ENCODE peak calls at places on chromosomes 16 and 17, in ten cellular contexts. Y, Z, R, I, U, J, F, D, Q and W are unnamed samples.

GRCh38 chr17:45138911-45139532 is 3.5 kb downstream of the ACBD4 start:
- DNase-seq in Y (no peak), Z (no peak), R (no peak), I (no peak), U (no peak), J (no peak), F (no peak), D (no peak), Q (no peak), W (no peak)

GRCh38 chr16:67277999-67278772 is 1.1 kb upstream of the PLEKHG4 start:
- DNase-seq in Y (no peak), Z (peak; percentile 18), R (peak; percentile 72), I (no peak), U (peak; percentile 90), J (no peak), F (no peak), D (no peak), Q (peak; percentile 72), W (peak; percentile 26)

GRCh38 chr17:80252871-80253270 is 7.8 kb upstream of the RNF213 start:
- DNase-seq in Y (peak; percentile 93), Z (peak; percentile 93), R (peak; percentile 83), I (no peak), U (no peak), J (peak; percentile 39), F (peak; percentile 81), D (no peak), Q (peak; percentile 33), W (peak; percentile 82)

GRCh38 chr17:4711671-4712111 is 1.3 kb downstream of the ARRB2 start:
- DNase-seq in Y (no peak), Z (no peak), R (no peak), I (no peak), U (no peak), J (peak; percentile 50), F (no peak), D (no peak), Q (no peak), W (peak; percentile 82)

GRCh38 chr17:72187544-72187943 is 66.7 kb downstream of the SOX9 start:
- DNase-seq in Y (no peak), Z (no peak), R (no peak), I (no peak), U (peak; percentile 9), J (no peak), F (peak; percentile 38), D (no peak), Q (peak; percentile 85), W (peak; percentile 60)

GRCh38 chr16:29315916-29316517 is 90.5 kb downstream of the NPIPB11 start:
- DNase-seq in Y (no peak), Z (no peak), R (peak; percentile 16), I (no peak), U (no peak), J (no peak), F (no peak), D (no peak), Q (no peak), W (no peak)

GRCh38 chr17:32871736-32872135 is 5.2 kb downstream of the MYO1D start:
- DNase-seq in Y (no peak), Z (no peak), R (no peak), I (no peak), U (no peak), J (no peak), F (no peak), D (no peak), Q (no peak), W (no peak)

GRCh38 chr17:21170829-21171228 is 43.1 kb downstream of the TMEM11 start:
- DNase-seq in Y (peak; percentile 21), Z (no peak), R (no peak), I (no peak), U (no peak), J (no peak), F (no peak), D (no peak), Q (no peak), W (no peak)

GRCh38 chr17:80681215-80681614 is 136.6 kb downstream of the RPTOR start:
- DNase-seq in Y (no peak), Z (no peak), R (no peak), I (no peak), U (no peak), J (no peak), F (no peak), D (no peak), Q (no peak), W (no peak)

GRCh38 chr16:6193718-6194117 is 1096.1 kb upstream of the EEF2KMT start:
- DNase-seq in Y (no peak), Z (no peak), R (peak; percentile 1), I (no peak), U (no peak), J (no peak), F (no peak), D (no peak), Q (no peak), W (peak; percentile 28)

GRCh38 chr17:47693667-47694017 is 319 bp upstream of the TBKBP1 start:
- DNase-seq in Y (no peak), Z (no peak), R (no peak), I (no peak), U (no peak), J (peak; percentile 43), F (no peak), D (no peak), Q (no peak), W (peak; percentile 22)

GRCh38 chr17:266219-266618 is 84.8 kb upstream of the DOC2B start:
- DNase-seq in Y (peak; percentile 31), Z (no peak), R (no peak), I (no peak), U (no peak), J (no peak), F (peak; percentile 6), D (no peak), Q (no peak), W (peak; percentile 12)

GRCh38 chr17:81727324-81728031 is 15.4 kb downstream of the SLC25A10 start:
- DNase-seq in Y (no peak), Z (no peak), R (peak; percentile 44), I (no peak), U (no peak), J (no peak), F (peak; percentile 71), D (no peak), Q (no peak), W (peak; percentile 82)

GRCh38 chr17:44916781-44917241 is 1.5 kb upstream of the GFAP start:
- DNase-seq in Y (no peak), Z (no peak), R (peak; percentile 75), I (no peak), U (peak; percentile 25), J (no peak), F (peak; percentile 72), D (no peak), Q (peak; percentile 61), W (no peak)

GRCh38 chr17:82592751-82593589 is 55.3 kb downstream of the WDR45B start:
- DNase-seq in Y (peak; percentile 73), Z (peak; percentile 65), R (peak; percentile 83), I (peak; percentile 23), U (peak; percentile 74), J (peak; percentile 82), F (peak; percentile 87), D (no peak), Q (peak; percentile 84), W (peak; percentile 84)

DNA sequence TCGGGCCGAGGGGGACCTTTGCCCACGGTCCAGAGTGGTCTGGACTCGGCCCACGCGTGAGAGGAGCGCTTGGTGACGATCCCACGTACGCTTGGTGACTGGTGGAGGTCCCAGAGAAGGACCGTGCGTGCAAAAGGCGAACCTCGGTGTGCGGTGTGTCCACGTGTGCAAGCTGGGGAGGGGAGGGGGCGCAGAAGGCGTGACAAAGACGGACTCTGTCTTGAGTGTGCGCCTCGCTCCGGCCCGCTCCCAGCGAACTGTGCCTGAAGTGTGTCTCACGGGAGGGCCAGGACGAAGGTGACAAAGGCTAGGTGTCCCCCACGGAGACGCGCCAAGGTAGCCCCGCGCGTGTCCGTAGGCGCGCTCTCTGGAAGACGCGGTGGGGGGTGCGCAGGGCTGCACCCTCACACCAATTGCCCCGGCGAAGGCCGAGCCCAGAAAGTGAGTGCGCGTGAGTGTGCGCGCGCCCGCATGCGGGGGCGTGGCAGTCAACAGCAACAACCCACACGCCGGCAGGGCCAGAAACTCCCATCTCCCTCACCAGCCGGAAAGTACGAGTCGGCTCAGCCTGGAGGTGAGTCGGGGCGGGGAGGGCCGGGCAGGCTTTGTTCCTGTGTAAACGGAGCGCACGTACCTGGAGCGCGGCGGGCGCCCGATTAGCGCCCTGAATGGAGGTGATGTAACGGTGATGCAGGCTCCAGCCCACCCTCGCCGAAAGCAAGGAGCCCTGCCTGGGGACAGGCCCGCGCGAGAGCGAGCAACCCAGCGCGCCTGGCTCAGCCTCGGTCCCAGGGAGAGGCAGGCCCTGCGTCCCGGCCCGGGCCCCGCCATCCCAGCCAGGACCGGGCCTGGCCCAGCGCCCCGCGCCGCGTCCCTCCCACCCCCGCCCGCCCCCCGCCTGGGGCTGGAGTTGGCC is at the start of gene GPRC5C:
- DNase-seq in Y (no peak), Z (peak; percentile 96), R (peak; percentile 97), I (no peak), U (no peak), J (peak; percentile 45), F (peak; percentile 92), D (no peak), Q (peak; percentile 84), W (peak; percentile 96)
- H3K27ac ChIP-seq in Y (no peak within 1 kb of the TSS), Z (peak within 1 kb of the TSS; percentile 99), R (peak within 1 kb of the TSS; percentile 99), I (no peak within 1 kb of the TSS), U (no peak within 1 kb of the TSS), J (peak within 1 kb of the TSS; percentile 21), F (peak within 1 kb of the TSS; percentile 99), D (peak within 1 kb of the TSS; percentile 89), Q (peak within 1 kb of the TSS; percentile 97), W (peak within 1 kb of the TSS; percentile 98)

GRCh38 chr16:4488486-4488967 is 12.3 kb downstream of the HMOX2 start:
- DNase-seq in Y (no peak), Z (no peak), R (no peak), I (no peak), U (peak; percentile 20), J (no peak), F (no peak), D (no peak), Q (peak; percentile 49), W (no peak)
- TF ChIP-seq CTCF in Y (no peak), Z (no peak), R (no peak), I (no peak), U (no peak), J (no peak), F (no peak), D (no peak), Q (no peak), W (no peak)

DNA sequence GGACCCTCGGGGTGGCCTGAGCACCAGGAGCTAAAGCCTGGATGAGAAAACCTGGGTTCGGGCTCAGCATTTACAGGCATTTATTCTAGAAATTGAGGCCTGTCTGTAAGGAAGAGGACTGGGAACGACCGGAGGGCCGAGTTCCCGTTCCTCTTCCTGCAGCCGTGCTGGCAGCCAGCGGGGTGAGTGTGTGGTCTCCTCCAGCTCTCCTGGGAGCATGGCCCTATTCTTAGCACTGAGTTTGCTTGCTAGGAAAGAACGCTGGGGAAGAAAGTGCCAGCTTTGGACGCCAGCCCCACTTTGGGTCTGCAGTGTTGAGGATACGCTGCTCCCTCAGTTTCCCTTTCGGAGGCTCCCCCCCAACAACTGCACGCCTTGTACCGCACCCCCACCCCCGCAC is 49.6 kb downstream of the MGAT5B start:
- DNase-seq in Y (no peak), Z (no peak), R (no peak), I (no peak), U (no peak), J (no peak), F (no peak), D (no peak), Q (no peak), W (no peak)
- H3K27ac ChIP-seq in Y (no peak overlapping the region), Z (no peak overlapping the region), R (no peak overlapping the region), I (no peak overlapping the region), U (no peak overlapping the region), J (no peak overlapping the region), F (no peak overlapping the region), D (no peak overlapping the region), Q (no peak overlapping the region), W (no peak overlapping the region)

DNA sequence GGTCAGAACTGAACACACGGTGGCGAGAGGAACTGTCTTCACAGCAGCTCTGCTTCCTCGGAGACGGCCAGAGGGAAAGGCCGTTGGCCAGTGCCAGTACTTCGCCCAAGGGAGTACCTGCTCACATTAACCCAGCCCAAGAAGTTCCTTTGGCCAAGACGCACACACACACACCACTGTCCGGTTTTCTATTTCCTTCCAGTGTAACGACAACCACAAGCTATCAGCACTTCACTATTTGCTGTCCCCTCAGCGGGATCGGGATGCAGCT is 735 bp upstream of the GGNBP2 start:
- DNase-seq in Y (peak; percentile 53), Z (peak; percentile 46), R (peak; percentile 39), I (no peak), U (peak; percentile 55), J (no peak), F (peak; percentile 43), D (no peak), Q (peak; percentile 66), W (no peak)
- TF ChIP-seq CTCF in Y (no peak), Z (peak; percentile 10), R (no peak), I (peak; percentile 17), U (peak; percentile 20), J (no peak), F (no peak), D (peak; percentile 26), Q (no peak), W (no peak)